ENCODE peak calls at places on chromosomes 1 and 21, in five cellular contexts. H is A549, T is HepG2, C is GM12878, N is transverse colon. W is an unnamed sample.

GRCh38 chr1:56446531-56447098 is 132.7 kb downstream of the PLPP3 start:
- DNase-seq in N (peak), C (no peak), H (no peak), T (no peak), W (no peak)

GRCh38 chr21:25827513-25827912 is 92.7 kb downstream of the GABPA start:
- DNase-seq in H (no peak), N (no peak), C (no peak), T (no peak), W (no peak)

GRCh38 chr1:61318319-61319125 is 236.2 kb downstream of the NFIA start:
- DNase-seq in C (peak), T (no peak), H (no peak), N (peak), W (peak)

GRCh38 chr21:32015740-32016139 is 142.9 kb downstream of the HUNK start:
- DNase-seq in H (no peak), C (peak), N (no peak), T (no peak), W (no peak)

GRCh38 chr1:204409878-204410763 is 1.5 kb downstream of the PPP1R15B start:
- DNase-seq in T (no peak), N (no peak), C (no peak), H (no peak), W (no peak)

GRCh38 chr1:107795471-107795870 is 169.5 kb downstream of the VAV3 start:
- DNase-seq in C (no peak), H (no peak), T (no peak), N (no peak), W (no peak)

GRCh38 chr1:200588698-200589097 is 31.9 kb downstream of the KIF14 start:
- DNase-seq in N (no peak), H (no peak), C (no peak), T (no peak), W (no peak)

GRCh38 chr1:94481473-94481933 is 60.1 kb downstream of the F3 start:
- DNase-seq in C (peak), N (peak), H (peak), T (peak), W (no peak)

GRCh38 chr1:37484325-37485051 is 10.1 kb downstream of the ZC3H12A start:
- DNase-seq in T (no peak), C (no peak), N (no peak), H (no peak), W (peak)

GRCh38 chr1:33957854-33958253 is 94.0 kb downstream of the HMGB4 start:
- DNase-seq in T (no peak), N (no peak), H (no peak), C (no peak), W (no peak)

GRCh38 chr21:38241029-38241740 is 15.6 kb upstream of the KCNJ15 start:
- DNase-seq in C (no peak), N (no peak), T (no peak), H (no peak), W (peak)

GRCh38 chr21:29939859-29940245 is at the start of gene GRIK1:
- DNase-seq in C (no peak), H (no peak), T (no peak), N (no peak), W (no peak)

GRCh38 chr1:54413295-54413694 is 7.1 kb upstream of the SSBP3 start:
- DNase-seq in T (peak), C (no peak), H (no peak), N (peak), W (no peak)

GRCh38 chr1:33532936-33533335 is 60.5 kb downstream of the ZSCAN20 start:
- DNase-seq in T (no peak), C (no peak), H (no peak), N (no peak), W (no peak)

GRCh38 chr21:45598109-45598508 is 45.4 kb upstream of the PCBP3 start:
- DNase-seq in C (no peak), H (no peak), N (no peak), T (no peak), W (peak)

GRCh38 chr21:25561668-25562641 is 45.3 kb downstream of the MRPL39 start:
- DNase-seq in H (no peak), T (no peak), N (peak), C (peak), W (peak)

GRCh38 chr21:24160528-24160927 is 1446.8 kb downstream of the MRPL39 start:
- DNase-seq in H (no peak), N (no peak), T (peak), C (no peak), W (no peak)

GRCh38 chr1:10553124-10553523 is 78.4 kb downstream of the PEX14 start:
- DNase-seq in C (no peak), T (no peak), H (no peak), N (no peak), W (no peak)

GRCh38 chr1:211606914-211607751 is 28.2 kb upstream of the SLC30A1 start:
- DNase-seq in C (peak), T (no peak), N (peak), H (no peak), W (no peak)

GRCh38 chr1:236301080-236301957 is 19.6 kb upstream of the ERO1B start:
- DNase-seq in N (no peak), C (no peak), H (no peak), T (no peak), W (no peak)

GRCh38 chr1:8437286-8437685 is 119.4 kb downstream of the SLC45A1 start:
- DNase-seq in C (no peak), N (no peak), T (no peak), H (no peak), W (no peak)

GRCh38 chr1:8727809-8728213 is 89.6 kb downstream of the RERE start:
- DNase-seq in C (no peak), H (no peak), N (no peak), T (no peak), W (no peak)

GRCh38 chr1:245715291-245715701 is 560.5 kb downstream of the KIF26B start:
- DNase-seq in T (no peak), C (no peak), N (no peak), H (no peak), W (no peak)

GRCh38 chr21:33731447-33731846 is 89.1 kb downstream of the ITSN1 start:
- DNase-seq in C (no peak), N (no peak), T (no peak), H (no peak), W (no peak)

GRCh38 chr21:38258803-38259485 is 2.2 kb downstream of the KCNJ15 start:
- DNase-seq in H (peak), N (no peak), T (no peak), C (no peak), W (no peak)

DNA sequence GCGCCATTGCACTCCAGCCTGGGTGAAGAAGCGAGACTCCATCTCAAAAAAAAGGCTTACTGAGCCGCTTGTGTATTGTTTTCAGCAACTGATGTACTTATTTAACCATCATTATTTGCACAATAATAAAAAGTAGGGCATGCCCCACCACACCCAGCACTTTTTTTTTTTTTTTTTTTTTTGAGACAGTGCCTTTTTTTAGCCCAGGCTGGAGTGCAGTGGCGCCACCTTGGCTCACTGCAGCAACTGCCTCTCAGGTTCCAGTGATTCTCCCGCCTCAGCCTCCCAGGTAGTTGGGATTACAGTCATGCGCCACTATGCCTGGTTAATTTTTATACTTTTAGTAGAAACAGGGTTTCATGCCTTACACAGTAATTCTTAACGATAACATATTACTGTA is 12.2 kb upstream of the TRNAU1AP start:
- DNase-seq in H (no peak), T (no peak), N (no peak), C (no peak), W (no peak)
- TF ChIP-seq CTCF in H (no peak), T (peak), N (no peak), C (no peak), W (no peak)

DNA sequence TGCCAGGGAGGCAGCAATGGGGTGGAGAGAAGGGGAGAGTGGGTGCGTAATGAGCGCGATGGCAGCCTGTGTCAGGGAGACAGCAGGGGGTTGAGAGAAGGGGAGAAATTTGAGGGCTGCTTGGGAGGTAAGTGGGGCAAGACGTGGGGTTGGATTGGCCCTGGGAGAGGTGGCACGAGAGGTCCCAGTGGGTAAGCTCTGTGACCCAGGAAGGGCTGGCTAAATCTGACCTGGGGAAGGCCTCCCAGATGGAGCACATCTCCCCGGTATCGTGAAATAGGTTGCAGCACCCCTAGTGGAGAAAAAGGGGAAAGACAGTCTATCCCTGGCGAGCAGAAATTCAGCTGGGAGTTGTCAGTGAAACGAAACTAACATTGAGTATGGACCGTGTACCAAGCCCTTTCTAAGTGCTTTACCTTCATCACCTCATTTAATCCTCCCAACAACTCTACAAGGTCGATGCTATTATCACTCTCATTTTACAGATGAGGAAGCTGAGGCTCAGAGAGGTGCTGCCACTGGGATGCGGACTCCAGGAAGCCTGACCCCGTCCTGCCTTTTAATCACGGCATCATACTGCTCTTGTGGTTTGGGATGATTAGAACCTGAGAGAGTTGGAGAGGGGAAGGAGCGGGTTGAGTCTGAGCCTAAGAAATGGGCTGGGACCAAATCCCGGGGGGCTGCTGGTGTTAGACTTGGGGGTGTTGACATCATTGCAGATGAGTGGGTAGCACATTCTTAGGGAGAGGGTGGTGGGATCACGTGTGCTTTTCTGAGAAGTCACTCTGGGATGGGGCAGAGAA is 56.6 kb upstream of the RPL11 start:
- DNase-seq in H (peak), C (peak), N (peak), T (peak), W (no peak)
- TF ChIP-seq POLR2A in H (no peak), C (no peak), N (no peak), T (no peak), W (no peak)

GRCh38 chr1:154335351-154335714 is 10.0 kb downstream of the ATP8B2 start:
- DNase-seq in N (no peak), H (no peak), C (no peak), T (no peak), W (no peak)

GRCh38 chr1:154342132-154342531 is 16.8 kb downstream of the ATP8B2 start:
- DNase-seq in N (no peak), H (no peak), C (no peak), T (no peak), W (no peak)

GRCh38 chr1:154338875-154339274 is 13.6 kb downstream of the ATP8B2 start:
- DNase-seq in N (no peak), H (no peak), T (no peak), C (no peak), W (no peak)

GRCh38 chr1:154334647-154335350 is 9.5 kb downstream of the ATP8B2 start:
- DNase-seq in N (peak), C (no peak), T (peak), H (peak), W (peak)

DNA sequence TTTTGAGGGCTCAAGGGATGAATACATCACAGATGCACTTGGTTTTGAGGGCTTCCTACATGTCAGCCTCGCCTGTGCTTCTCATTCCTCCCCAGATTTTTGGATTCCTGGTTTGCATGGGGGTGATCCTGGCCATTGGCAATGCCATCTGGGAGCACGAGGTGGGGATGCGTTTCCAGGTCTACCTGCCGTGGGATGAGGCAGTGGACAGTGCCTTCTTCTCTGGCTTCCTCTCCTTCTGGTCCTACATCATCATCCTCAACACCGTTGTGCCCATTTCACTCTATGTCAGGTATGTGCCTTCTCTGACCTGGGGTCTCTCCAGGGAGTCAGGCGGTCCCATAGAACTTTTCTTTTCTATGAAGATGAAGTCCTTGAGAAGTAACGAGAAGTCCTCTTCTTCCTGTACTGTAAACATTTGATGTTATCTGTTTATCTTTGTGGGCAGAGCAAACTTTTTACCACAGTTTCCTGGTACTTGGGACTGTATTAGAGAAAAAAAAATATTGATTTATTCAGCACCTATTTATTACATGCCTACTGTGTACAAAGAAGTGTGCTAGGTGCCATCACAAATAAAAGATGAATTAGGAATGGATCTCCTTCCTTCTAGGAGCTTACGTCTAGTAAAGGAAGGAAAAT is 12.0 kb downstream of the ATP8B2 start:
- DNase-seq in T (no peak), C (no peak), N (no peak), H (no peak), W (no peak)
- TF ChIP-seq EP300 in T (no peak), C (no peak), N (no peak), H (no peak), W (no peak)

GRCh38 chr1:14390816-14391215 is 207.7 kb upstream of the KAZN start:
- DNase-seq in N (no peak), H (no peak), T (no peak), C (no peak), W (no peak)

GRCh38 chr1:14392887-14393365 is 205.6 kb upstream of the KAZN start:
- DNase-seq in N (no peak), C (no peak), T (no peak), H (no peak), W (no peak)

GRCh38 chr1:14392161-14392886 is 206.2 kb upstream of the KAZN start:
- DNase-seq in T (no peak), H (no peak), N (no peak), C (no peak), W (no peak)
- TF ChIP-seq CTCF in T (no peak), H (no peak), N (no peak), C (no peak), W (no peak)

W was measured in suprapubic skin.